ENCODE peak calls at places on chromosomes 3 and 15, in five cellular contexts. R is fibroblast of lung, K is EL, N is M059J, V is RCC 7860. M is an unnamed sample.

GRCh38 chr3:159322322-159322939 is 520.6 kb downstream of the MFSD1 start:
- DNase-seq in R (peak), K (peak), N (peak), V (no peak), M (peak)

GRCh38 chr15:65194826-65195541 is 9.8 kb upstream of the CLPX start:
- DNase-seq in R (no peak), K (no peak), N (no peak), V (no peak), M (no peak)

GRCh38 chr15:80957976-80958375 is 31.6 kb downstream of the MESD start:
- DNase-seq in R (peak), K (no peak), N (peak), V (no peak), M (no peak)

GRCh38 chr15:57595011-57595866 is 3.5 kb downstream of the MYZAP start:
- DNase-seq in R (no peak), K (no peak), N (no peak), V (no peak), M (no peak)

GRCh38 chr15:69660658-69661405 is 208.2 kb downstream of the RPLP1 start:
- DNase-seq in R (no peak), K (no peak), N (peak), V (no peak), M (no peak)

GRCh38 chr3:58173029-58173669 is 37.6 kb downstream of the DNASE1L3 start:
- DNase-seq in R (no peak), K (no peak), N (no peak), V (no peak), M (no peak)

GRCh38 chr3:108804437-108804836 is 18.1 kb upstream of the TRAT1 start:
- DNase-seq in R (peak), K (no peak), N (peak), V (peak), M (no peak)

GRCh38 chr15:85673326-85673725 is 121.4 kb downstream of the KLHL25 start:
- DNase-seq in R (no peak), K (no peak), N (no peak), V (no peak), M (no peak)

GRCh38 chr15:39472661-39473657 is 107.9 kb upstream of the THBS1 start:
- DNase-seq in R (peak), K (peak), N (no peak), V (no peak), M (no peak)

GRCh38 chr3:47266709-47267489 is 15.7 kb downstream of the KIF9 start:
- DNase-seq in R (peak), K (peak), N (peak), V (peak), M (peak)

GRCh38 chr3:128995737-128996136 is 1.9 kb upstream of the CFAP92 start:
- DNase-seq in R (no peak), K (no peak), N (no peak), V (no peak), M (no peak)

GRCh38 chr3:25424238-25425013 is 3.6 kb upstream of the RARB start:
- DNase-seq in R (peak), K (peak), N (no peak), V (no peak), M (no peak)

GRCh38 chr3:52866427-52866826 is 30.9 kb downstream of the STIMATE start:
- DNase-seq in R (no peak), K (no peak), N (no peak), V (no peak), M (no peak)

GRCh38 chr15:63610209-63610841 is 13.1 kb downstream of the FBXL22 start:
- DNase-seq in R (peak), K (peak), N (peak), V (peak), M (peak)

GRCh38 chr3:196082471-196082971 is 631 bp upstream of the TFRC start:
- DNase-seq in R (no peak), K (no peak), N (no peak), V (no peak), M (no peak)

GRCh38 chr15:88894348-88894818 is 961 bp downstream of the HAPLN3 start:
- DNase-seq in R (peak), K (no peak), N (peak), V (no peak), M (no peak)

GRCh38 chr15:77606142-77607034 is 26.3 kb downstream of the LINGO1 start:
- DNase-seq in R (peak), K (peak), N (peak), V (no peak), M (peak)

GRCh38 chr15:47398594-47398993 is 318.7 kb upstream of the SEMA6D start:
- DNase-seq in R (no peak), K (no peak), N (no peak), V (no peak), M (no peak)

GRCh38 chr3:30766522-30766921 is 127.9 kb downstream of the GADL1 start:
- DNase-seq in R (no peak), K (no peak), N (no peak), V (no peak), M (no peak)

GRCh38 chr15:44340410-44340809 is 51.9 kb downstream of the GOLM2 start:
- DNase-seq in R (peak), K (peak), N (peak), V (peak), M (peak)